ENCODE peak calls at places on chromosomes 16 and 17, in nine cellular contexts. One of them, this sample, is unnamed. For H3K36me3 and H3K4me1, the result is how much of the 10 kb centered on the place peaks cover.

GRCh38 chr17:62179525-62180161 is 114.6 kb upstream of the MED13 start:
- DNase-seq in right lobe of liver: no peak
- DNase-seq in iPS DF 6.9: no peak
- DNase-seq in left ventricle myocardium inferior: no peak
- DNase-seq in IMR-90: peak
- DNase-seq in heart left ventricle: no peak
- DNase-seq in CD8-positive, alpha-beta T cell: no peak
- DNase-seq in adrenal gland: no peak
- DNase-seq in mucosa of descending colon: peak
- DNase-seq in this sample: no peak

GRCh38 chr17:29585080-29585751 is 4.2 kb downstream of the GIT1 start:
- DNase-seq in right lobe of liver: no peak
- DNase-seq in iPS DF 6.9: no peak
- DNase-seq in left ventricle myocardium inferior: no peak
- DNase-seq in IMR-90: no peak
- DNase-seq in heart left ventricle: no peak
- DNase-seq in CD8-positive, alpha-beta T cell: no peak
- DNase-seq in adrenal gland: peak
- DNase-seq in mucosa of descending colon: no peak
- DNase-seq in this sample: peak

GRCh38 chr17:44353656-44354331 is 8.7 kb downstream of the GRN start:
- DNase-seq in right lobe of liver: peak
- DNase-seq in iPS DF 6.9: no peak
- DNase-seq in left ventricle myocardium inferior: peak
- DNase-seq in IMR-90: no peak
- DNase-seq in heart left ventricle: peak
- DNase-seq in CD8-positive, alpha-beta T cell: no peak
- DNase-seq in adrenal gland: no peak
- DNase-seq in mucosa of descending colon: no peak
- DNase-seq in this sample: peak

GRCh38 chr17:76567634-76568432 is 17.8 kb downstream of the ST6GALNAC2 start:
- DNase-seq in right lobe of liver: peak
- DNase-seq in iPS DF 6.9: no peak
- DNase-seq in left ventricle myocardium inferior: no peak
- DNase-seq in IMR-90: no peak
- DNase-seq in heart left ventricle: no peak
- DNase-seq in CD8-positive, alpha-beta T cell: no peak
- DNase-seq in adrenal gland: no peak
- DNase-seq in mucosa of descending colon: no peak
- DNase-seq in this sample: no peak

GRCh38 chr16:53781023-53781605 is 77.2 kb downstream of the FTO start:
- DNase-seq in right lobe of liver: no peak
- DNase-seq in iPS DF 6.9: no peak
- DNase-seq in left ventricle myocardium inferior: no peak
- DNase-seq in IMR-90: peak
- DNase-seq in heart left ventricle: no peak
- DNase-seq in CD8-positive, alpha-beta T cell: no peak
- DNase-seq in adrenal gland: no peak
- DNase-seq in mucosa of descending colon: no peak
- DNase-seq in this sample: no peak

GRCh38 chr16:24996731-24997130 is 18.4 kb downstream of the ARHGAP17 start:
- DNase-seq in right lobe of liver: no peak
- DNase-seq in iPS DF 6.9: no peak
- DNase-seq in left ventricle myocardium inferior: no peak
- DNase-seq in IMR-90: no peak
- DNase-seq in heart left ventricle: no peak
- DNase-seq in CD8-positive, alpha-beta T cell: no peak
- DNase-seq in adrenal gland: no peak
- DNase-seq in mucosa of descending colon: no peak
- DNase-seq in this sample: no peak

GRCh38 chr16:3266873-3267537 is 10.6 kb upstream of the MEFV start:
- DNase-seq in right lobe of liver: no peak
- DNase-seq in iPS DF 6.9: no peak
- DNase-seq in left ventricle myocardium inferior: no peak
- DNase-seq in IMR-90: peak
- DNase-seq in heart left ventricle: no peak
- DNase-seq in CD8-positive, alpha-beta T cell: no peak
- DNase-seq in adrenal gland: peak
- DNase-seq in mucosa of descending colon: no peak
- DNase-seq in this sample: no peak

GRCh38 chr16:21599158-21599993 is at the start of gene METTL9:
- DNase-seq in right lobe of liver: peak
- DNase-seq in iPS DF 6.9: peak
- DNase-seq in left ventricle myocardium inferior: peak
- DNase-seq in IMR-90: peak
- DNase-seq in heart left ventricle: peak
- DNase-seq in CD8-positive, alpha-beta T cell: peak
- DNase-seq in adrenal gland: peak
- DNase-seq in mucosa of descending colon: peak
- DNase-seq in this sample: peak

GRCh38 chr17:81646869-81647600 is 9.3 kb downstream of the PDE6G start:
- DNase-seq in right lobe of liver: no peak
- DNase-seq in iPS DF 6.9: no peak
- DNase-seq in left ventricle myocardium inferior: no peak
- DNase-seq in IMR-90: no peak
- DNase-seq in heart left ventricle: no peak
- DNase-seq in CD8-positive, alpha-beta T cell: no peak
- DNase-seq in adrenal gland: no peak
- DNase-seq in mucosa of descending colon: no peak
- DNase-seq in this sample: no peak

GRCh38 chr17:1714488-1714979 is 4.4 kb upstream of the TLCD2 start:
- DNase-seq in right lobe of liver: peak
- DNase-seq in iPS DF 6.9: peak
- DNase-seq in left ventricle myocardium inferior: peak
- DNase-seq in IMR-90: peak
- DNase-seq in heart left ventricle: peak
- DNase-seq in CD8-positive, alpha-beta T cell: no peak
- DNase-seq in adrenal gland: peak
- DNase-seq in mucosa of descending colon: peak
- DNase-seq in this sample: peak

GRCh38 chr16:11322823-11323222 is 22.4 kb upstream of the RMI2 start:
- DNase-seq in right lobe of liver: no peak
- DNase-seq in iPS DF 6.9: no peak
- DNase-seq in left ventricle myocardium inferior: no peak
- DNase-seq in IMR-90: no peak
- DNase-seq in heart left ventricle: no peak
- DNase-seq in CD8-positive, alpha-beta T cell: no peak
- DNase-seq in adrenal gland: no peak
- DNase-seq in mucosa of descending colon: no peak
- DNase-seq in this sample: no peak

GRCh38 chr17:16178836-16179235 is 36.5 kb downstream of the NCOR1 start:
- DNase-seq in right lobe of liver: no peak
- DNase-seq in iPS DF 6.9: no peak
- DNase-seq in left ventricle myocardium inferior: no peak
- DNase-seq in IMR-90: peak
- DNase-seq in heart left ventricle: no peak
- DNase-seq in CD8-positive, alpha-beta T cell: no peak
- DNase-seq in adrenal gland: no peak
- DNase-seq in mucosa of descending colon: no peak
- DNase-seq in this sample: no peak

GRCh38 chr17:42275527-42276358 is 448 bp downstream of the STAT5B start:
- DNase-seq in right lobe of liver: no peak
- DNase-seq in iPS DF 6.9: no peak
- DNase-seq in left ventricle myocardium inferior: no peak
- DNase-seq in IMR-90: peak
- DNase-seq in heart left ventricle: no peak
- DNase-seq in CD8-positive, alpha-beta T cell: peak
- DNase-seq in adrenal gland: no peak
- DNase-seq in mucosa of descending colon: peak
- DNase-seq in this sample: peak

GRCh38 chr16:333406-334094 is 19.0 kb downstream of the AXIN1 start:
- DNase-seq in right lobe of liver: no peak
- DNase-seq in iPS DF 6.9: no peak
- DNase-seq in left ventricle myocardium inferior: no peak
- DNase-seq in IMR-90: no peak
- DNase-seq in heart left ventricle: no peak
- DNase-seq in CD8-positive, alpha-beta T cell: no peak
- DNase-seq in adrenal gland: no peak
- DNase-seq in mucosa of descending colon: no peak
- DNase-seq in this sample: no peak

GRCh38 chr16:71214771-71215381 is 15.6 kb downstream of the HYDIN start:
- DNase-seq in right lobe of liver: no peak
- DNase-seq in iPS DF 6.9: no peak
- DNase-seq in left ventricle myocardium inferior: no peak
- DNase-seq in IMR-90: no peak
- DNase-seq in heart left ventricle: no peak
- DNase-seq in CD8-positive, alpha-beta T cell: no peak
- DNase-seq in adrenal gland: no peak
- DNase-seq in mucosa of descending colon: no peak
- DNase-seq in this sample: no peak

GRCh38 chr17:47791025-47791424 is 30.6 kb downstream of the OSBPL7 start:
- DNase-seq in right lobe of liver: no peak
- DNase-seq in iPS DF 6.9: no peak
- DNase-seq in left ventricle myocardium inferior: no peak
- DNase-seq in IMR-90: no peak
- DNase-seq in heart left ventricle: no peak
- DNase-seq in CD8-positive, alpha-beta T cell: no peak
- DNase-seq in adrenal gland: no peak
- DNase-seq in mucosa of descending colon: no peak
- DNase-seq in this sample: no peak

GRCh38 chr16:12866981-12867551 is 34.3 kb upstream of the SHISA9 start:
- DNase-seq in right lobe of liver: no peak
- DNase-seq in iPS DF 6.9: no peak
- DNase-seq in left ventricle myocardium inferior: no peak
- DNase-seq in IMR-90: no peak
- DNase-seq in heart left ventricle: no peak
- DNase-seq in CD8-positive, alpha-beta T cell: no peak
- DNase-seq in adrenal gland: no peak
- DNase-seq in mucosa of descending colon: no peak
- DNase-seq in this sample: no peak

GRCh38 chr16:12871784-12872183 is 29.6 kb upstream of the SHISA9 start:
- DNase-seq in right lobe of liver: no peak
- DNase-seq in iPS DF 6.9: no peak
- DNase-seq in left ventricle myocardium inferior: no peak
- DNase-seq in IMR-90: no peak
- DNase-seq in heart left ventricle: no peak
- DNase-seq in CD8-positive, alpha-beta T cell: no peak
- DNase-seq in adrenal gland: no peak
- DNase-seq in mucosa of descending colon: no peak
- DNase-seq in this sample: no peak

GRCh38 chr16:12868788-12869187 is 32.6 kb upstream of the SHISA9 start:
- DNase-seq in right lobe of liver: no peak
- DNase-seq in iPS DF 6.9: no peak
- DNase-seq in left ventricle myocardium inferior: no peak
- DNase-seq in IMR-90: no peak
- DNase-seq in heart left ventricle: no peak
- DNase-seq in CD8-positive, alpha-beta T cell: no peak
- DNase-seq in adrenal gland: no peak
- DNase-seq in mucosa of descending colon: no peak
- DNase-seq in this sample: no peak

GRCh38 chr16:12868169-12868568 is 33.2 kb upstream of the SHISA9 start:
- DNase-seq in right lobe of liver: no peak
- DNase-seq in iPS DF 6.9: no peak
- DNase-seq in left ventricle myocardium inferior: no peak
- DNase-seq in IMR-90: no peak
- DNase-seq in heart left ventricle: no peak
- DNase-seq in CD8-positive, alpha-beta T cell: no peak
- DNase-seq in adrenal gland: no peak
- DNase-seq in mucosa of descending colon: no peak
- DNase-seq in this sample: no peak

GRCh38 chr16:12869681-12870427 is 31.5 kb upstream of the SHISA9 start:
- DNase-seq in right lobe of liver: no peak
- DNase-seq in iPS DF 6.9: no peak
- DNase-seq in left ventricle myocardium inferior: no peak
- DNase-seq in IMR-90: no peak
- DNase-seq in heart left ventricle: no peak
- DNase-seq in CD8-positive, alpha-beta T cell: no peak
- DNase-seq in adrenal gland: no peak
- DNase-seq in mucosa of descending colon: no peak
- DNase-seq in this sample: no peak
- H3K4me3 ChIP-seq in right lobe of liver: no peak
- H3K4me3 ChIP-seq in iPS DF 6.9: no peak
- H3K4me3 ChIP-seq in left ventricle myocardium inferior: no peak
- H3K4me3 ChIP-seq in IMR-90: no peak
- H3K4me3 ChIP-seq in heart left ventricle: no peak
- H3K4me3 ChIP-seq in CD8-positive, alpha-beta T cell: no peak
- H3K4me3 ChIP-seq in adrenal gland: no peak
- H3K4me3 ChIP-seq in mucosa of descending colon: no peak
- H3K4me3 ChIP-seq in this sample: no peak

GRCh38 chr17:39548494-39548893 is 59.2 kb downstream of the NEUROD2 start:
- DNase-seq in right lobe of liver: no peak
- DNase-seq in iPS DF 6.9: no peak
- DNase-seq in left ventricle myocardium inferior: peak
- DNase-seq in IMR-90: no peak
- DNase-seq in heart left ventricle: no peak
- DNase-seq in CD8-positive, alpha-beta T cell: no peak
- DNase-seq in adrenal gland: no peak
- DNase-seq in mucosa of descending colon: peak
- DNase-seq in this sample: no peak
- H3K36me3 ChIP-seq in right lobe of liver: under half
- H3K36me3 ChIP-seq in iPS DF 6.9: under half
- H3K36me3 ChIP-seq in left ventricle myocardium inferior: half or more
- H3K36me3 ChIP-seq in IMR-90: under half
- H3K36me3 ChIP-seq in heart left ventricle: half or more
- H3K36me3 ChIP-seq in CD8-positive, alpha-beta T cell: under half
- H3K36me3 ChIP-seq in adrenal gland: under half
- H3K36me3 ChIP-seq in mucosa of descending colon: under half
- H3K36me3 ChIP-seq in this sample: under half

DNA sequence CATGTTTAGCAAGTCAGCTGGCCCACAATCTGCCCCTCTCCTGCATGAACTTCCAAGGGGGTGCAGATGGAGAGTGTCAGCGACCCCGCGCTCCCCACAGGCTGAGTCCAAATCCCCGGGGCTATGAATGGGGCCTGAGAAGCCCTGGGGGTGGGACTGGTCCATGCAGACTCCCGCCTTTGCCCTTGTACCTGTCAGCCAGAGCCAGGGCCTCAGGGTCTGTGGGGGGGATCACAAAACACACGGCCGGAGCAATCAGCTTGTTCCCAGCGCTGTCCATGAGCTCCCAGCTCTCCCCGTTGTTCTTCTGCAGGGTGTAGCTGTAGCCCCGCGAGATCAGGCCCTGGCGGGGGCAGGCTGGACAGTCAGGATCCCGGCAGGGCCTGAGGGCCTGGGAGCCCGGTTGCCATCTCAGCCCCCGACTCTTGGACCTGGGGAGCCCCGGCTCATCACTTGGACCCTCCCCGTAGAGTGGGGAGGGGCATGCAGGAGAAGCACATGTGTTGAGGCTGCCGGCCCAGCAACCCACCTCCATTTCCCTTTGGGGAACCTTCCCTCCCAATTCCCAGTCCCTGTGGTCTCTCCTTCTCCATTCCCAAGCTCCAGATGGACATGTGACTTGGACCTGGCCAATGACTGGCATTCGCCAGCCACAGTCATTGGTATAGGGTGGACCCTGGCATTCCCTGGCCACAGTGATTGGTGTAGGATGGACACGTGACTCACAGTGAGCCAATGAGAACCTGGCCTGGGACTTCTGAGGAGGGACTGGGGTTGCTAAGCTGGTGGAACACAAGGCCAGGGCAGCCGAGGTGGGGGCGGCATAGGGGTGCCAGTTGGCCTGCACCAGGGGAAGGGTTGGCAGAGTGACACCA is 42.4 kb downstream of the PPL start:
- DNase-seq in right lobe of liver: no peak
- DNase-seq in iPS DF 6.9: no peak
- DNase-seq in left ventricle myocardium inferior: no peak
- DNase-seq in IMR-90: no peak
- DNase-seq in heart left ventricle: no peak
- DNase-seq in CD8-positive, alpha-beta T cell: no peak
- DNase-seq in adrenal gland: no peak
- DNase-seq in mucosa of descending colon: no peak
- DNase-seq in this sample: no peak
- H3K4me1 ChIP-seq in right lobe of liver: under half
- H3K4me1 ChIP-seq in iPS DF 6.9: under half
- H3K4me1 ChIP-seq in left ventricle myocardium inferior: under half
- H3K4me1 ChIP-seq in IMR-90: under half
- H3K4me1 ChIP-seq in heart left ventricle: under half
- H3K4me1 ChIP-seq in CD8-positive, alpha-beta T cell: under half
- H3K4me1 ChIP-seq in adrenal gland: under half
- H3K4me1 ChIP-seq in mucosa of descending colon: under half
- H3K4me1 ChIP-seq in this sample: under half

GRCh38 chr17:80528521-80528920 is 16.1 kb upstream of the RPTOR start:
- DNase-seq in right lobe of liver: no peak
- DNase-seq in iPS DF 6.9: no peak
- DNase-seq in left ventricle myocardium inferior: no peak
- DNase-seq in IMR-90: no peak
- DNase-seq in heart left ventricle: no peak
- DNase-seq in CD8-positive, alpha-beta T cell: no peak
- DNase-seq in adrenal gland: no peak
- DNase-seq in mucosa of descending colon: no peak
- DNase-seq in this sample: no peak
- H3K4me3 ChIP-seq in right lobe of liver: no peak
- H3K4me3 ChIP-seq in iPS DF 6.9: no peak
- H3K4me3 ChIP-seq in left ventricle myocardium inferior: no peak
- H3K4me3 ChIP-seq in IMR-90: no peak
- H3K4me3 ChIP-seq in heart left ventricle: no peak
- H3K4me3 ChIP-seq in CD8-positive, alpha-beta T cell: no peak
- H3K4me3 ChIP-seq in adrenal gland: no peak
- H3K4me3 ChIP-seq in mucosa of descending colon: no peak
- H3K4me3 ChIP-seq in this sample: no peak

This sample was measured in uterus.